ENCODE peak calls at places on chromosome X, in seven cellular contexts. One of them, this sample, is unnamed.

GRCh38 chrX:138925330-138925729 is 213.8 kb upstream of the FGF13 start:
- DNase-seq in H1: no peak
- DNase-seq in GM12878: no peak
- DNase-seq in IMR-90: peak; percentile 27
- DNase-seq in HepG2: no peak
- DNase-seq in SK-N-SH: no peak
- DNase-seq in K562: peak; percentile 13
- DNase-seq in this sample: peak; percentile 44

GRCh38 chrX:125436855-125437254 is 117.2 kb downstream of the TEX13C start:
- DNase-seq in K562: peak; percentile 10
- DNase-seq in SK-N-SH: no peak
- DNase-seq in H1: no peak
- DNase-seq in GM12878: no peak
- DNase-seq in HepG2: no peak
- DNase-seq in IMR-90: no peak
- DNase-seq in this sample: peak; percentile 20

GRCh38 chrX:39445336-39445735 is 644.1 kb downstream of the MID1IP1 start:
- DNase-seq in H1: peak; percentile 73
- DNase-seq in SK-N-SH: no peak
- DNase-seq in K562: peak; percentile 16
- DNase-seq in IMR-90: no peak
- DNase-seq in GM12878: no peak
- DNase-seq in HepG2: no peak
- DNase-seq in this sample: no peak

GRCh38 chrX:133921764-133922389 is 63.5 kb downstream of the GPC3 start:
- DNase-seq in IMR-90: peak; percentile 5
- DNase-seq in HepG2: peak; percentile 19
- DNase-seq in SK-N-SH: peak; percentile 16
- DNase-seq in H1: peak; percentile 68
- DNase-seq in GM12878: no peak
- DNase-seq in K562: peak; percentile 13
- DNase-seq in this sample: peak; percentile 46

GRCh38 chrX:65932173-65933084 is 107.5 kb downstream of the VSIG4 start:
- DNase-seq in K562: no peak
- DNase-seq in SK-N-SH: peak; percentile 9
- DNase-seq in H1: no peak
- DNase-seq in HepG2: peak; percentile 1
- DNase-seq in GM12878: no peak
- DNase-seq in IMR-90: no peak
- DNase-seq in this sample: peak; percentile 12

GRCh38 chrX:28586291-28586690 is 955 bp upstream of the IL1RAPL1 start:
- DNase-seq in GM12878: no peak
- DNase-seq in HepG2: no peak
- DNase-seq in K562: no peak
- DNase-seq in IMR-90: peak; percentile 45
- DNase-seq in SK-N-SH: no peak
- DNase-seq in H1: no peak
- DNase-seq in this sample: no peak

GRCh38 chrX:65196758-65197371 is 220.6 kb upstream of the ZC4H2 start:
- DNase-seq in K562: no peak
- DNase-seq in H1: peak; percentile 56
- DNase-seq in IMR-90: no peak
- DNase-seq in GM12878: no peak
- DNase-seq in SK-N-SH: no peak
- DNase-seq in HepG2: peak; percentile 79
- DNase-seq in this sample: peak; percentile 8

GRCh38 chrX:107675823-107676555 is 47.7 kb downstream of the PRPS1 start:
- DNase-seq in GM12878: no peak
- DNase-seq in HepG2: no peak
- DNase-seq in IMR-90: peak; percentile 35
- DNase-seq in K562: no peak
- DNase-seq in H1: no peak
- DNase-seq in SK-N-SH: no peak
- DNase-seq in this sample: no peak

GRCh38 chrX:1496076-1496475 is 40.9 kb downstream of the P2RY8 start:
- DNase-seq in K562: no peak
- DNase-seq in SK-N-SH: no peak
- DNase-seq in HepG2: no peak
- DNase-seq in H1: no peak
- DNase-seq in GM12878: no peak
- DNase-seq in IMR-90: no peak
- DNase-seq in this sample: no peak

GRCh38 chrX:87518504-87518903 is 902 bp downstream of the KLHL4 start:
- DNase-seq in H1: no peak
- DNase-seq in GM12878: no peak
- DNase-seq in K562: no peak
- DNase-seq in SK-N-SH: no peak
- DNase-seq in IMR-90: peak; percentile 18
- DNase-seq in HepG2: no peak
- DNase-seq in this sample: no peak

DNA sequence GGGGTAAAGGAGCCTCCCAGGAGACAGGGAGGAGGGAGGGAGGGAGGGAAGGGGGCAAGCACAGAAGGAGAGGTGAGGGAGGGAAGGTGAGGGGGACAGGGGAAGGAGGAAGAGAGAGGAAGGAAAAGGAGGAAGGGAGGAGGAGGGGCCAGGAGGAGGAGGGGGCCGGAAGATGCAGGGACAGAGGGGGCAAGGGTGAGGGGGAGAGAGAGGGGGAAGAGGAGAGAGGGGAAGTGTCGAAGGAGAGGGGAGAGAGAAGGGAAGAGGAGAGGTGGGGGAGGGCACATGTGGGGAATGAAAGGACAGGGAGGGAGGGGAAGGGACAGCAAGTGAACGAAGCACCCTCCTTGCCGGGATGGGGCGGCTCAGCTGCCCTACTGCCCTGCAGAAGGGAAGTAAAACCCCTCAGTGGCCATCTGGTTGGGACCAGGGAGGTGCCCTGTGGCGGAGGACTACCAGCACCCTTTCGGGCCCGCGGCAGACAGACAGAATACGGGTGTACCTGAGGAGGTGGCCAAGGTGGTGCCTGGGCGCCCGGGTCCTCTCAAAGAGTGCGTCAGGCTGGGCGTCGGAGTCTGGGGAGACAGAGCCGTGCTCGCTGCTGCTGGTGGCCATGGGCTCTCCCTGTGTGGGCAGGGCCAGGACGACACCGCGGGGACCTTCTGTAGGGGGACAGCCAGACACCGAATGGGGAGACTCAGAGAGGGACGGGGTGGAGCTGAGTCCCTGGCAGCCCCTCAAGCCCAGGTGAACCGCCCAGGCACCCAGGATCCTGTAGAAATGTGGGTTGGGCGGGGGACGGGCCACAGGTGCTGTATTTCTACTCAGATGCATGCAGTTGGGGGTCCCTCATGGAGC is 29.5 kb downstream of the PDHA1 start:
- DNase-seq in GM12878: no peak
- DNase-seq in H1: peak; percentile 53
- DNase-seq in IMR-90: no peak
- DNase-seq in K562: no peak
- DNase-seq in HepG2: no peak
- DNase-seq in SK-N-SH: no peak
- DNase-seq in this sample: no peak
- TF ChIP-seq RAD21 in GM12878: no peak
- TF ChIP-seq RAD21 in H1: no peak
- TF ChIP-seq RAD21 in IMR-90: no peak
- TF ChIP-seq RAD21 in K562: no peak
- TF ChIP-seq RAD21 in HepG2: no peak
- TF ChIP-seq RAD21 in SK-N-SH: no peak
- TF ChIP-seq RAD21 in this sample: no peak

GRCh38 chrX:11187001-11187400 is 75.9 kb downstream of the HCCS start:
- DNase-seq in HepG2: no peak
- DNase-seq in IMR-90: no peak
- DNase-seq in H1: no peak
- DNase-seq in K562: no peak
- DNase-seq in GM12878: no peak
- DNase-seq in SK-N-SH: no peak
- DNase-seq in this sample: no peak

GRCh38 chrX:11189097-11189496 is 78.0 kb downstream of the HCCS start:
- DNase-seq in K562: no peak
- DNase-seq in SK-N-SH: no peak
- DNase-seq in H1: no peak
- DNase-seq in IMR-90: no peak
- DNase-seq in GM12878: no peak
- DNase-seq in HepG2: no peak
- DNase-seq in this sample: no peak

GRCh38 chrX:11193035-11193469 is 81.9 kb downstream of the HCCS start:
- DNase-seq in IMR-90: peak; percentile 53
- DNase-seq in SK-N-SH: no peak
- DNase-seq in K562: no peak
- DNase-seq in GM12878: no peak
- DNase-seq in H1: no peak
- DNase-seq in HepG2: no peak
- DNase-seq in this sample: no peak

GRCh38 chrX:11188664-11189063 is 77.5 kb downstream of the HCCS start:
- DNase-seq in H1: no peak
- DNase-seq in SK-N-SH: no peak
- DNase-seq in K562: no peak
- DNase-seq in HepG2: no peak
- DNase-seq in GM12878: no peak
- DNase-seq in IMR-90: peak; percentile 38
- DNase-seq in this sample: no peak

GRCh38 chrX:11190745-11191510 is 79.8 kb downstream of the HCCS start:
- DNase-seq in SK-N-SH: no peak
- DNase-seq in IMR-90: no peak
- DNase-seq in HepG2: no peak
- DNase-seq in H1: no peak
- DNase-seq in K562: no peak
- DNase-seq in GM12878: no peak
- DNase-seq in this sample: no peak
- TF ChIP-seq RFX5 in SK-N-SH: no peak
- TF ChIP-seq RFX5 in IMR-90: no peak
- TF ChIP-seq RFX5 in HepG2: no peak
- TF ChIP-seq RFX5 in H1: no peak
- TF ChIP-seq RFX5 in K562: no peak
- TF ChIP-seq RFX5 in GM12878: no peak
- TF ChIP-seq RFX5 in this sample: no peak

GRCh38 chrX:14564058-14564457 is 34.7 kb downstream of the GLRA2 start:
- DNase-seq in IMR-90: no peak
- DNase-seq in GM12878: no peak
- DNase-seq in SK-N-SH: no peak
- DNase-seq in HepG2: no peak
- DNase-seq in H1: no peak
- DNase-seq in K562: no peak
- DNase-seq in this sample: no peak
- TF ChIP-seq RAD21 in IMR-90: no peak
- TF ChIP-seq RAD21 in GM12878: no peak
- TF ChIP-seq RAD21 in SK-N-SH: no peak
- TF ChIP-seq RAD21 in HepG2: no peak
- TF ChIP-seq RAD21 in H1: no peak
- TF ChIP-seq RAD21 in K562: no peak
- TF ChIP-seq RAD21 in this sample: no peak

GRCh38 chrX:119708936-119709335 is 16.0 kb upstream of the SEPTIN6 start:
- DNase-seq in GM12878: no peak
- DNase-seq in H1: no peak
- DNase-seq in SK-N-SH: no peak
- DNase-seq in HepG2: no peak
- DNase-seq in K562: no peak
- DNase-seq in IMR-90: peak; percentile 29
- DNase-seq in this sample: no peak

GRCh38 chrX:119709630-119710029 is 16.7 kb upstream of the SEPTIN6 start:
- DNase-seq in K562: no peak
- DNase-seq in GM12878: no peak
- DNase-seq in SK-N-SH: no peak
- DNase-seq in H1: no peak
- DNase-seq in HepG2: no peak
- DNase-seq in IMR-90: no peak
- DNase-seq in this sample: no peak

DNA sequence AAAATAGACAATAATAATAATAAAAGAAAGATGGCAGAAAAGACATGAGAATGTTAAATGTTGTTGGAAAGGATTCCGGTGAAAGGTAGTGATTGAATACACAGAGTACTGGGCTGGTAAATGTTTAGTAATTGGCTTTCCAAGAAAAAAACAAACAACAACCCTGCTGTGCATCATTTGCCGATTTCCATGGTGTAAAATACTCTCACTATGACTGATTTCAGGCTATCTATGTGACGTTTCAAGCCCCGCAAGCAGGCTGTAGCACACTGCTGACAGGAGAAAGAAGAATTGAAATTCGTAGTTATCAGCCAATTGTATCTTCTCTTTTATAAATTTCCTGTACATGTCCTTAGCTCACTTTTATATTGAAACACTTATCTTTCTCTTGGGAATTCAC is 13.6 kb upstream of the SEPTIN6 start:
- DNase-seq in H1: no peak
- DNase-seq in SK-N-SH: no peak
- DNase-seq in HepG2: no peak
- DNase-seq in IMR-90: no peak
- DNase-seq in K562: no peak
- DNase-seq in GM12878: no peak
- DNase-seq in this sample: no peak
- TF ChIP-seq RFX5 in H1: no peak
- TF ChIP-seq RFX5 in SK-N-SH: no peak
- TF ChIP-seq RFX5 in HepG2: no peak
- TF ChIP-seq RFX5 in IMR-90: no peak
- TF ChIP-seq RFX5 in K562: no peak
- TF ChIP-seq RFX5 in GM12878: no peak
- TF ChIP-seq RFX5 in this sample: no peak

GRCh38 chrX:153245288-153245731 is 66.2 kb downstream of the MAGEA1 start:
- DNase-seq in K562: peak; percentile 14
- DNase-seq in GM12878: no peak
- DNase-seq in H1: no peak
- DNase-seq in IMR-90: no peak
- DNase-seq in SK-N-SH: no peak
- DNase-seq in HepG2: no peak
- DNase-seq in this sample: peak; percentile 1
- TF ChIP-seq RAD21 in K562: peak; percentile 10
- TF ChIP-seq RAD21 in GM12878: no peak
- TF ChIP-seq RAD21 in H1: no peak
- TF ChIP-seq RAD21 in IMR-90: no peak
- TF ChIP-seq RAD21 in SK-N-SH: no peak
- TF ChIP-seq RAD21 in HepG2: no peak
- TF ChIP-seq RAD21 in this sample: no peak

DNA sequence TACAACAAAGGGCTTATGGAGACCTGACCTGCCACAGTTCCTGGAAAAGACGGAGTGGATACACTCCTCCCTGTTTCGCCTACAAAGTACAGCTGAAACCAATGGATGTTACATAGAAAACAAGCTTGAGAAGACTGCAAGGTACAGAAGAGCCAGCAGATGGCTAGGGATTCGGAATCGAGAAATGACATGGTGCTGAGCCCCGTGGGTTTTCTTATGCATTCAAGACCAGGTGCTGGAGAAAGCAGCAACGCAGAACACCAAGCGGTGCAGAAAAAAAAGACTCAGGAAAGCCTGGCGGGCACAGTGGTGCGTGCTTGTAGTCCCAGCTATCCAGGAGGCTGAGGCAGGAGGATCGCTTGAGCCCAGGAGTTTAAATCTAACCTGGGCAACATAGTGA is 13.8 kb downstream of the TIMM17B start:
- DNase-seq in IMR-90: no peak
- DNase-seq in HepG2: no peak
- DNase-seq in GM12878: no peak
- DNase-seq in K562: no peak
- DNase-seq in H1: no peak
- DNase-seq in SK-N-SH: peak; percentile 8
- DNase-seq in this sample: peak; percentile 64
- TF ChIP-seq RFX5 in IMR-90: no peak
- TF ChIP-seq RFX5 in HepG2: no peak
- TF ChIP-seq RFX5 in GM12878: no peak
- TF ChIP-seq RFX5 in K562: no peak
- TF ChIP-seq RFX5 in H1: no peak
- TF ChIP-seq RFX5 in SK-N-SH: no peak
- TF ChIP-seq RFX5 in this sample: no peak

GRCh38 chrX:48045410-48046311 is 25.8 kb downstream of the ZNF630 start:
- DNase-seq in HepG2: peak; percentile 7
- DNase-seq in K562: no peak
- DNase-seq in H1: no peak
- DNase-seq in SK-N-SH: no peak
- DNase-seq in GM12878: no peak
- DNase-seq in IMR-90: peak; percentile 77
- DNase-seq in this sample: no peak
- TF ChIP-seq RAD21 in HepG2: no peak
- TF ChIP-seq RAD21 in K562: no peak
- TF ChIP-seq RAD21 in H1: no peak
- TF ChIP-seq RAD21 in SK-N-SH: no peak
- TF ChIP-seq RAD21 in GM12878: no peak
- TF ChIP-seq RAD21 in IMR-90: no peak
- TF ChIP-seq RAD21 in this sample: no peak

This sample was measured in A549.